ENCODE peak calls at places on chromosome 9, in five cellular contexts. K is GM23338; R is effector memory CD4-positive, alpha-beta T cell; J is GM23248; D is SK-N-SH. B is an unnamed sample. For H3K4me1, the result is how much of the 10 kb centered on the place peaks cover.

GRCh38 chr9:109619310-109619709 is 121.2 kb upstream of the PTPN3 start:
- DNase-seq in K (no peak), R (no peak), J (no peak), D (no peak), B (no peak)

GRCh38 chr9:7129391-7129790 is 371.6 kb downstream of the KDM4C start:
- DNase-seq in K (peak), R (no peak), J (no peak), D (no peak), B (no peak)

GRCh38 chr9:37324691-37325490 is 97.6 kb upstream of the GRHPR start:
- DNase-seq in K (peak), R (no peak), J (no peak), D (no peak), B (no peak)

GRCh38 chr9:135468866-135469521 is 10.6 kb upstream of the PPP1R26 start:
- DNase-seq in K (no peak), R (no peak), J (peak), D (peak), B (no peak)

GRCh38 chr9:7368410-7369292 is 430.9 kb downstream of the DMAC1 start:
- DNase-seq in K (no peak), R (no peak), J (peak), D (no peak), B (no peak)

GRCh38 chr9:7315746-7316457 is 483.7 kb downstream of the DMAC1 start:
- DNase-seq in K (no peak), R (no peak), J (peak), D (no peak), B (no peak)

GRCh38 chr9:133120343-133121199 is 469 bp downstream of the RALGDS start:
- DNase-seq in K (peak), R (no peak), J (peak), D (peak), B (no peak)

GRCh38 chr9:102398205-102398604 is 596.9 kb upstream of the CYLC2 start:
- DNase-seq in K (no peak), R (no peak), J (no peak), D (no peak), B (no peak)

GRCh38 chr9:35277649-35278359 is 116.0 kb downstream of the UNC13B start:
- DNase-seq in K (no peak), R (no peak), J (peak), D (no peak), B (no peak)

GRCh38 chr9:73074176-73074708 is 77.4 kb upstream of the ANXA1 start:
- DNase-seq in K (no peak), R (no peak), J (no peak), D (no peak), B (no peak)

GRCh38 chr9:134152022-134152448 is 12.3 kb downstream of the RNU6ATAC start:
- DNase-seq in K (no peak), R (no peak), J (no peak), D (no peak), B (no peak)

GRCh38 chr9:33082538-33083326 is 6.3 kb upstream of the SMU1 start:
- DNase-seq in K (no peak), R (no peak), J (no peak), D (no peak), B (peak)

GRCh38 chr9:92974696-92975451 is 27.6 kb downstream of the FGD3 start:
- DNase-seq in K (no peak), R (no peak), J (no peak), D (no peak), B (no peak)
- H3K4me3 ChIP-seq in K (no peak), R (no peak), J (no peak), D (no peak), B (no peak)

GRCh38 chr9:20355022-20355421 is 267.3 kb downstream of the MLLT3 start:
- DNase-seq in K (no peak), R (no peak), J (peak), D (peak), B (no peak)
- H3K4me1 ChIP-seq in K (under half), R (under half), J (under half), D (under half), B (under half)

GRCh38 chr9:128551652-128552152 is 685 bp upstream of the SPTAN1 start:
- DNase-seq in K (no peak), R (no peak), J (no peak), D (no peak), B (no peak)

GRCh38 chr9:128552153-128552743 is at the start of gene SPTAN1:
- DNase-seq in K (peak), R (peak), J (peak), D (peak), B (peak)

GRCh38 chr9:128550226-128550625 is 2.2 kb upstream of the SPTAN1 start:
- DNase-seq in K (no peak), R (no peak), J (peak), D (no peak), B (no peak)

GRCh38 chr9:128552744-128553221 is 396 bp downstream of the SPTAN1 start:
- DNase-seq in K (peak), R (no peak), J (peak), D (peak), B (peak)

GRCh38 chr9:128550770-128551651 is 1.4 kb upstream of the SPTAN1 start:
- DNase-seq in K (peak), R (no peak), J (peak), D (no peak), B (no peak)
- H3K4me3 ChIP-seq in K (peak), R (peak), J (peak), D (peak), B (peak)

DNA sequence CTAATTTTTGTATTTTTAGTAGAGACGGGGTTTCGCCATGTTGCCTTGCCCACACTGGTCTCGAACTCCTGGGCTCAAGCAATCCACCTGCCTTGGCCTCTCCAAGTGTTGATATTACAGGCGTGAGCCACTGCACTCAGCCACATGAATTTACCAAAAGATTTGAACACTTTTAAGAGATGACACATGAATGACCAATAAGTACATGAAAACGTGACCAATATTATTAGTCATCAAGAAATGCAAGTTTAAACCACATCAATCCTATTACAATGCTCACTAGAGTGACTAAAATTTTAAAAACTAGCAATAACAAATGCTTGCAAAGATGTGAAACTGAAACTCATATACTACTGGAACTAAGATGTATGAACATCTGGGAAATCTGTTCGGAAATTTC is 54.3 kb downstream of the NR6A1 start:
- DNase-seq in K (no peak), R (no peak), J (peak), D (no peak), B (no peak)
- H3K4me1 ChIP-seq in K (under half), R (under half), J (under half), D (under half), B (under half)

DNA sequence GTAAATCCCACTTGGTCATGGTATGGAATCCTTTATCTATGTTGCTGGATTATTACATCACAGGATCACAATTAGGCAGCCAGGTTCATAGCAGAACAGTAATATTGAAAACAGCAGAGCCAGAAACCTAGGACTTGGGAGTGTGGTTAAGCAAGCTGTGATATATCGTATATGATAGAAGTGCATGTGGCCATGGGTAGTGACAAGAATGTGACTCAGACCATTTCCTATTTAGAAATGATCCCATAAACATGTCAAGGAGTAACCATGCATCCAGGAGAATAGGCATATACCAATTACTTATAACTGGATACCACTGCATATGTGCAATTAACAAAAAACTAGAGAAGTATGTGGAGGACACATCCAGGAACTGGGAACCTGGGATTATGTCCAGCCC is 31.2 kb downstream of the AMBP start:
- DNase-seq in K (no peak), R (no peak), J (peak), D (no peak), B (no peak)
- H3K4me3 ChIP-seq in K (no peak), R (no peak), J (no peak), D (no peak), B (no peak)

B was measured in lower lobe of right lung.